ENCODE peak calls at places on chromosomes 12 and 14, in six cellular contexts. I is hippocampal formation; F is fibroblast of lung; G is naive thymus-derived CD8-positive, alpha-beta T cell; O is stimulated activated CD8-positive, alpha-beta memory T cell treated with anti-CD3 and anti-CD28 coated beads, Interleukin-7, amount 100 ng/mL, for 24 hours; A is amniotic epithelial cell. U is an unnamed sample.

GRCh38 chr12:6437586-6437985 is 7.2 kb upstream of the CD27 start:
- DNase-seq in I (no peak), F (no peak), O (no peak), A (no peak), G (no peak), U (no peak)

GRCh38 chr12:122799635-122800243 is 25.4 kb downstream of the CCDC62 start:
- DNase-seq in A (no peak), G (no peak), F (no peak), O (no peak), I (no peak), U (no peak)

GRCh38 chr14:75254901-75255300 is 23.7 kb upstream of the FOS start:
- DNase-seq in F (no peak), I (no peak), O (no peak), A (peak), G (no peak), U (no peak)

GRCh38 chr14:75176142-75176820 is at the start of gene TMED10:
- DNase-seq in A (peak), O (peak), I (peak), F (peak), G (peak), U (peak)

GRCh38 chr12:126139355-126139754 is 1074.1 kb downstream of the AACS start:
- DNase-seq in A (no peak), G (no peak), F (no peak), I (no peak), O (no peak), U (no peak)

GRCh38 chr12:3920378-3921141 is 47.4 kb upstream of the PARP11 start:
- DNase-seq in O (no peak), F (peak), A (no peak), G (no peak), I (no peak), U (peak)

GRCh38 chr14:72573725-72574426 is 320.0 kb downstream of the DPF3 start:
- DNase-seq in I (no peak), F (no peak), O (no peak), G (no peak), A (no peak), U (no peak)

GRCh38 chr12:108856428-108857157 is 790 bp downstream of the SSH1 start:
- DNase-seq in A (peak), G (peak), F (peak), I (peak), O (peak), U (peak)

GRCh38 chr12:112140728-112141127 is 15.4 kb downstream of the TRAFD1 start:
- DNase-seq in G (no peak), A (peak), I (no peak), O (no peak), F (no peak), U (no peak)

GRCh38 chr14:105508601-105509000 is 17.6 kb downstream of the TEDC1 start:
- DNase-seq in I (no peak), A (no peak), F (no peak), O (no peak), G (no peak), U (no peak)

GRCh38 chr14:57574617-57575288 is 81.1 kb upstream of the CCDC198 start:
- DNase-seq in F (no peak), A (no peak), O (no peak), G (no peak), I (no peak), U (no peak)

GRCh38 chr12:110935588-110935987 is 15.2 kb upstream of the MYL2 start:
- DNase-seq in I (no peak), F (no peak), A (no peak), G (no peak), O (no peak), U (no peak)

GRCh38 chr12:2076196-2076570 is 23.4 kb downstream of the CACNA1C start:
- DNase-seq in O (no peak), G (no peak), I (no peak), F (no peak), A (peak), U (peak)

GRCh38 chr12:88650715-88651114 is 70.4 kb upstream of the KITLG start:
- DNase-seq in F (peak), A (peak), G (no peak), O (no peak), I (no peak), U (peak)

GRCh38 chr14:31270196-31270772 is 62.7 kb upstream of the HECTD1 start:
- DNase-seq in O (no peak), F (no peak), A (no peak), I (no peak), G (no peak), U (peak)

GRCh38 chr12:97985834-97986233 is 523.2 kb downstream of the RMST start:
- DNase-seq in G (no peak), F (no peak), A (no peak), I (no peak), O (no peak), U (no peak)

GRCh38 chr12:123267991-123268843 is 3.4 kb downstream of the CDK2AP1 start:
- DNase-seq in G (peak), I (peak), A (no peak), O (no peak), F (peak), U (no peak)

GRCh38 chr12:49808686-49809368 is 19.4 kb downstream of the NCKAP5L start:
- DNase-seq in G (no peak), A (no peak), I (peak), F (peak), O (no peak), U (peak)

GRCh38 chr14:22852599-22852939 is 16.2 kb downstream of the MMP14 start:
- DNase-seq in I (no peak), O (no peak), G (no peak), A (no peak), F (no peak), U (no peak)

GRCh38 chr14:22190411-22191191 is 398.4 kb downstream of the DAD1 start:
- DNase-seq in G (no peak), I (no peak), F (peak), O (no peak), A (peak), U (peak)

GRCh38 chr12:4809013-4809448 is 88.8 kb downstream of the GALNT8 start:
- DNase-seq in O (no peak), F (peak), A (no peak), I (peak), G (no peak), U (no peak)